ENCODE peak calls at places on chromosome 1, in six cellular contexts. W is CD8-positive, alpha-beta T cell; C is thoracic aorta; S is psoas muscle; O is GM23338; L is A549. H is an unnamed sample. For H3K4me1, the result is how much of the 10 kb centered on the place peaks cover.

GRCh38 chr1:226107471-226108460 is 45.2 kb downstream of the H3-3A start:
- DNase-seq in W (no peak), C (no peak), S (no peak), O (no peak), L (no peak), H (no peak)

GRCh38 chr1:111517464-111518225 is 14.2 kb upstream of the ADORA3 start:
- DNase-seq in W (no peak), C (no peak), S (no peak), O (no peak), L (no peak), H (no peak)

GRCh38 chr1:93340090-93340489 is 5.6 kb upstream of the DR1 start:
- DNase-seq in W (no peak), C (no peak), S (no peak), O (no peak), L (no peak), H (no peak)

GRCh38 chr1:221884821-221885220 is 142.9 kb upstream of the DUSP10 start:
- DNase-seq in W (no peak), C (no peak), S (no peak), O (no peak), L (no peak), H (no peak)

GRCh38 chr1:42198251-42198650 is 33.7 kb upstream of the GUCA2A start:
- DNase-seq in W (no peak), C (no peak), S (no peak), O (no peak), L (no peak), H (no peak)

GRCh38 chr1:147270721-147271120 is 28.2 kb downstream of the CHD1L start:
- DNase-seq in W (no peak), C (no peak), S (no peak), O (no peak), L (no peak), H (no peak)

GRCh38 chr1:100240013-100240412 is 9.6 kb downstream of the DBT start:
- DNase-seq in W (no peak), C (no peak), S (no peak), O (no peak), L (no peak), H (no peak)

GRCh38 chr1:56527548-56528302 is 51.6 kb downstream of the PLPP3 start:
- DNase-seq in W (no peak), C (no peak), S (no peak), O (peak), L (no peak), H (peak)

GRCh38 chr1:8667869-8668595 is 149.4 kb downstream of the RERE start:
- DNase-seq in W (no peak), C (no peak), S (no peak), O (no peak), L (no peak), H (no peak)

GRCh38 chr1:186740324-186740723 is 60.1 kb upstream of the PTGS2 start:
- DNase-seq in W (no peak), C (no peak), S (no peak), O (no peak), L (no peak), H (no peak)

GRCh38 chr1:221794925-221795324 is 53.0 kb upstream of the DUSP10 start:
- DNase-seq in W (no peak), C (no peak), S (no peak), O (no peak), L (no peak), H (no peak)

GRCh38 chr1:176374967-176375569 is 87.9 kb upstream of the PAPPA2 start:
- DNase-seq in W (peak), C (peak), S (peak), O (peak), L (peak), H (peak)

GRCh38 chr1:219555031-219555667 is 57.8 kb downstream of the ZC3H11B start:
- DNase-seq in W (no peak), C (no peak), S (no peak), O (peak), L (peak), H (no peak)

GRCh38 chr1:227343727-227344551 is 25.6 kb upstream of the CDC42BPA start:
- DNase-seq in W (no peak), C (no peak), S (no peak), O (no peak), L (peak), H (no peak)

GRCh38 chr1:149929847-149930246 is 2.2 kb upstream of the SF3B4 start:
- DNase-seq in W (no peak), C (no peak), S (no peak), O (no peak), L (no peak), H (no peak)

GRCh38 chr1:34164510-34165381 is at the start of gene CSMD2:
- DNase-seq in W (no peak), C (no peak), S (peak), O (peak), L (no peak), H (no peak)

GRCh38 chr1:234065794-234066447 is 161.4 kb downstream of the SLC35F3 start:
- DNase-seq in W (peak), C (no peak), S (peak), O (peak), L (peak), H (peak)

GRCh38 chr1:247824023-247824422 is at the start of gene OR14A16:
- DNase-seq in W (no peak), C (no peak), S (no peak), O (peak), L (no peak), H (no peak)

GRCh38 chr1:66809736-66810326 is 8.8 kb upstream of the INSL5 start:
- DNase-seq in W (no peak), C (no peak), S (no peak), O (no peak), L (no peak), H (no peak)

GRCh38 chr1:232039303-232039702 is 412.7 kb downstream of the DISC1 start:
- DNase-seq in W (no peak), C (no peak), S (no peak), O (no peak), L (no peak), H (no peak)

GRCh38 chr1:99691175-99691574 is 45.3 kb downstream of the PALMD start:
- DNase-seq in W (no peak), C (no peak), S (no peak), O (no peak), L (no peak), H (no peak)

GRCh38 chr1:151371340-151371739 is 1.2 kb downstream of the SELENBP1 start:
- DNase-seq in W (no peak), C (peak), S (peak), O (no peak), L (no peak), H (no peak)

GRCh38 chr1:47593001-47593568 is 155.2 kb downstream of the FOXD2 start:
- DNase-seq in W (no peak), C (no peak), S (no peak), O (peak), L (no peak), H (no peak)

GRCh38 chr1:241837413-241837812 is 10.6 kb upstream of the EXO1 start:
- DNase-seq in W (no peak), C (no peak), S (no peak), O (no peak), L (no peak), H (no peak)

GRCh38 chr1:119006406-119007279 is 18.5 kb upstream of the TBX15 start:
- DNase-seq in W (no peak), C (no peak), S (no peak), O (peak), L (no peak), H (no peak)

GRCh38 chr1:183872406-183872805 is 67.5 kb downstream of the RGL1 start:
- DNase-seq in W (no peak), C (no peak), S (no peak), O (no peak), L (no peak), H (no peak)
- H3K4me3 ChIP-seq in W (no peak), C (peak), S (peak), O (no peak), L (no peak), H (no peak)

DNA sequence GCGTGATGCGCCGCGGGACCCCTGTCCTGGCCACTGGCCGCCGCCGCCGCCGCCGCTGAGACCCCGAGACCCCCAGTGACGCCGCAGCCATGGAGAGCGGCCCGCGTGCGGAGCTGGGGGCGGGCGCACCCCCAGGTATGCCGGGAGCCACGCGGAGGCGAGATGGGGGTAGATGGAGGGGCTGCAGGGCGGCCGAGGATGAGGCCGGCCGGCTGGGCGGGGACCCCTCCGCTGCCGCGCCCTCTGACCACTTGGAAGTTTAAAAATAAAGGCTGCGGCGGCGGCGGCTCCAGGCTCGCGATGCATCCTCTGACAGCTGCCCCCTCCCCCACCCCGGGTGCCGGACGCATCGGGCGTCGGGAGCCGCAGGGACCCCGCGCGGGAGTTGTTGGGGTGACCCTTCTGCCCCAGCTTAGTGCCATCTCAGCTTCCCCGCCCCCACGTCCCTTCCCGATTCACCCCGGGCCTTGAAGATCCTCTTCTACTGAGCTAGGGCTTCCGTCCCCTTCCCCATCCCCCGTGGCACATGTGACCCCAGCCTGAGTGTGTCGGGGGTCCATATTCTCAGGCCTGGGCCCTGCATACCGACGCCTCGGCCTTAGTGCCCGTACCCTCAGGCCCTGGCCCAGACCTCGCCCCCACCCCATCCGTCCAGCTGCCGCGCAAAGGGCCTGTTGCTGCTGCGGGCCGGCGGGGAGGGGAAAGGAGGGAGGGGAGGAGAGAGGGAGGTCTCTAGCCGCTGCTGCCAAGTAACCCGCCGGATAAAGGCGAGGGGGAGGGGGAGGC is 562 bp downstream of the MAP7D1 start:
- DNase-seq in W (peak), C (no peak), S (peak), O (peak), L (peak), H (peak)
- H3K4me1 ChIP-seq in W (half or more), C (half or more), S (half or more), O (under half), L (half or more), H (under half)

GRCh38 chr1:206672011-206672688 is 12.6 kb upstream of the MAPKAPK2 start:
- DNase-seq in W (no peak), C (no peak), S (no peak), O (no peak), L (no peak), H (no peak)

GRCh38 chr1:206668874-206669410 is 15.8 kb upstream of the MAPKAPK2 start:
- DNase-seq in W (no peak), C (no peak), S (no peak), O (no peak), L (no peak), H (no peak)

GRCh38 chr1:206664740-206665139 is 20.0 kb upstream of the MAPKAPK2 start:
- DNase-seq in W (no peak), C (no peak), S (no peak), O (no peak), L (no peak), H (no peak)

GRCh38 chr1:206666954-206667353 is 17.8 kb upstream of the MAPKAPK2 start:
- DNase-seq in W (no peak), C (no peak), S (no peak), O (no peak), L (no peak), H (no peak)

GRCh38 chr1:206668351-206668750 is 16.4 kb upstream of the MAPKAPK2 start:
- DNase-seq in W (no peak), C (no peak), S (no peak), O (no peak), L (no peak), H (no peak)
- TF ChIP-seq CTCF in W (no peak), C (no peak), S (no peak), O (no peak), L (no peak), H (no peak)

GRCh38 chr1:9717193-9718005 is 65.9 kb downstream of the PIK3CD start:
- DNase-seq in W (peak), C (no peak), S (peak), O (peak), L (no peak), H (no peak)

GRCh38 chr1:9719978-9720722 is 68.6 kb downstream of the PIK3CD start:
- DNase-seq in W (no peak), C (no peak), S (no peak), O (peak), L (no peak), H (no peak)

GRCh38 chr1:9715536-9716226 is 64.2 kb downstream of the PIK3CD start:
- DNase-seq in W (peak), C (no peak), S (no peak), O (no peak), L (no peak), H (no peak)

GRCh38 chr1:9716404-9717192 is 65.1 kb downstream of the PIK3CD start:
- DNase-seq in W (peak), C (no peak), S (no peak), O (no peak), L (no peak), H (no peak)

DNA sequence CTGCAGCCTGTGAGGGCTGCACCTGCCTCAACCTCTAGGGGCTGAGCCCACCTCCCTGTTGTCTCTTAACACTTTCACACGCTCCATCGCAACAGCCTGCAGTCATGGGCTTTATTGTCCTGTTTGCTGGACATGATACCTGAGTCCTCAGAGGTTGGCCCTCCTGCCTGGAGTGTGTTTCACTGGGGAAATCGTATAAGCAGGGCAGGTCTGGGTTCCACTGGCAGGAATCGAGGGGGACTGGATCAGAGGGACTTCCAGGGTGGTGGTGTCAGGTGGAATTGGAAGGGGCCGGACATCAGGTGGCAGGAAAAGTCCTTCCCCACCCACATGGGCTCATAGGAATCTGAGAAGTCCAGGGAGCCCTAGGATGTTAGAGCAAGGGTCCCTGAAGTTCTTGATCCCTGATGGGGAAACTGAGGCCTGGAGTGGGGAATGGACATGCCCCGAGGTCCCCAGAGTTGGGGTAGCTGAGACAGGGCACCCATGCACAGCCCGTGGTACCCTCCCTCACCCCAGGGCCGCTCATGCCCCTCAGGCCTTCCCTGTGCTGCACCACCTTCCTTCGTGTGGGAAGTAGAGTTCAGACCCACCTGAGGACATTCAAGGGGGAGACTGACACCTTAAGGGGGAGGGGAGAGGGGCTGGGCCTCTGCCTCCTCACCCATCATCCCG is 66.6 kb downstream of the PIK3CD start:
- DNase-seq in W (no peak), C (no peak), S (no peak), O (no peak), L (no peak), H (no peak)
- H3K4me3 ChIP-seq in W (peak), C (no peak), S (no peak), O (no peak), L (no peak), H (no peak)

GRCh38 chr1:165853528-165854075 is 26.2 kb downstream of the UCK2 start:
- DNase-seq in W (no peak), C (no peak), S (no peak), O (no peak), L (no peak), H (no peak)

GRCh38 chr1:165854101-165854845 is 26.9 kb downstream of the UCK2 start:
- DNase-seq in W (no peak), C (no peak), S (no peak), O (no peak), L (peak), H (peak)

GRCh38 chr1:165857046-165857801 is 29.8 kb downstream of the UCK2 start:
- DNase-seq in W (no peak), C (no peak), S (no peak), O (peak), L (peak), H (peak)

GRCh38 chr1:165856606-165857005 is 29.2 kb downstream of the UCK2 start:
- DNase-seq in W (no peak), C (no peak), S (no peak), O (no peak), L (no peak), H (no peak)

GRCh38 chr1:165855010-165855838 is 27.8 kb downstream of the UCK2 start:
- DNase-seq in W (no peak), C (no peak), S (no peak), O (no peak), L (no peak), H (no peak)
- H3K4me1 ChIP-seq in W (under half), C (under half), S (half or more), O (half or more), L (half or more), H (half or more)

H was measured in BE2C.